ENCODE peak calls at places on chromosomes 6 and 20, in four cellular contexts. P, W, V and F are unnamed samples.

GRCh38 chr6:12608016-12608860 is 108.3 kb upstream of the PHACTR1 start:
- DNase-seq in P (peak; percentile 61), W (no peak), V (no peak), F (no peak)

GRCh38 chr6:75755704-75756103 is 6.7 kb downstream of the MYO6 start:
- DNase-seq in P (no peak), W (no peak), V (no peak), F (no peak)

GRCh38 chr6:36312854-36313627 is 23.6 kb downstream of the BNIP5 start:
- DNase-seq in P (no peak), W (peak; percentile 50), V (no peak), F (peak; percentile 69)

GRCh38 chr20:21129861-21130260 is 4.0 kb downstream of the KIZ start:
- DNase-seq in P (no peak), W (no peak), V (no peak), F (no peak)

GRCh38 chr20:50704514-50704913 is 13.2 kb upstream of the RIPOR3 start:
- DNase-seq in P (no peak), W (no peak), V (no peak), F (no peak)

GRCh38 chr6:138795809-138796469 is at the start of gene ECT2L:
- DNase-seq in P (peak; percentile 40), W (peak; percentile 81), V (peak; percentile 80), F (peak; percentile 95)

GRCh38 chr20:41717464-41717863 is 99.3 kb upstream of the CHD6 start:
- DNase-seq in P (no peak), W (no peak), V (no peak), F (no peak)

GRCh38 chr20:63737940-63738686 is 1.5 kb upstream of the SLC2A4RG start:
- DNase-seq in P (no peak), W (peak; percentile 64), V (no peak), F (peak; percentile 73)

GRCh38 chr6:150354754-150355571 is 13.8 kb upstream of the IYD start:
- DNase-seq in P (no peak), W (no peak), V (no peak), F (no peak)

GRCh38 chr6:127952176-127952575 is 51.3 kb upstream of the THEMIS start:
- DNase-seq in P (no peak), W (no peak), V (no peak), F (no peak)

GRCh38 chr6:105433723-105434122 is 30.8 kb upstream of the PREP start:
- DNase-seq in P (peak; percentile 15), W (no peak), V (no peak), F (no peak)

GRCh38 chr6:30681696-30682180 is 4.7 kb downstream of the PPP1R18 start:
- DNase-seq in P (no peak), W (no peak), V (no peak), F (no peak)

GRCh38 chr6:36848658-36849441 is 9.6 kb upstream of the CPNE5 start:
- DNase-seq in P (peak; percentile 27), W (peak; percentile 50), V (no peak), F (peak; percentile 86)

GRCh38 chr20:33791959-33792597 is 19.1 kb upstream of the CHMP4B start:
- DNase-seq in P (no peak), W (peak; percentile 56), V (peak; percentile 39), F (peak; percentile 41)

GRCh38 chr20:9609892-9610502 is 95.6 kb downstream of the LAMP5 start:
- DNase-seq in P (peak; percentile 57), W (no peak), V (no peak), F (peak; percentile 22)

GRCh38 chr6:69790629-69791028 is 6.2 kb downstream of the LMBRD1 start:
- DNase-seq in P (no peak), W (no peak), V (no peak), F (no peak)

GRCh38 chr6:69795469-69796080 is 1.2 kb downstream of the LMBRD1 start:
- DNase-seq in P (no peak), W (no peak), V (no peak), F (no peak)

GRCh38 chr6:69789573-69789972 is 7.2 kb downstream of the LMBRD1 start:
- DNase-seq in P (no peak), W (no peak), V (no peak), F (no peak)

GRCh38 chr6:69792292-69792691 is 4.5 kb downstream of the LMBRD1 start:
- DNase-seq in P (no peak), W (no peak), V (no peak), F (no peak)

DNA sequence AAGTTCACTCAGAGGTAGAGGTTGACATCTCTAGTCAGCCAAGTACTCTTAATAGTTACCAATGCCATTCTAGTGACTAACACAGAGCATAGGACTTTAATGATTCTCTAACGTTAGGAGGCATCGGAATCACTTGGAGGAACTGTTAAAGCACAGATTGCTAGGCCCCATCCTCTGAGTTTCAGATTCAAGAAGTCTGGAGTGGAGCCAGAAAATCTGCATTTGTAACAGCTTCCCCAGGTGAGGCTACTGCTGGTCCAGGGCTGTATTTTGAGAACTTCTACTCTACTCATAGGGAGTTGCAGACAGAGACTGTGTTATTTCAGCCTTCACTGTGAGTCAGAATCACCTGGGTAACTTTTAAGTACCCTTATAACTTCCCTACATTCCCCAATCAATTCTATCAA is 5.7 kb downstream of the LMBRD1 start:
- DNase-seq in P (peak; percentile 48), W (no peak), V (no peak), F (no peak)
- H3K4me3 ChIP-seq in P (no peak overlapping the region), W (no peak overlapping the region), V (no peak overlapping the region), F (no peak overlapping the region)

GRCh38 chr6:22442826-22443225 is 126.5 kb upstream of the HDGFL1 start:
- DNase-seq in P (peak; percentile 86), W (no peak), V (no peak), F (no peak)
- H3K4me1 ChIP-seq in P (peaks cover 7% of the 10 kb centered on the region), W (peaks cover 2% of the 10 kb centered on the region), V (peaks cover 34% of the 10 kb centered on the region), F (peaks cover 7% of the 10 kb centered on the region)

GRCh38 chr6:27541212-27541931 is 68.5 kb upstream of the ZNF184 start:
- DNase-seq in P (peak; percentile 52), W (no peak), V (no peak), F (no peak)
- H3K4me3 ChIP-seq in P (no peak overlapping the region), W (no peak overlapping the region), V (no peak overlapping the region), F (no peak overlapping the region)

GRCh38 chr6:166201878-166202277 is 34.2 kb upstream of the TBXT start:
- DNase-seq in P (no peak), W (no peak), V (no peak), F (no peak)
- H3K4me1 ChIP-seq in P (no peaks in the 10 kb centered on the region), W (no peaks in the 10 kb centered on the region), V (no peaks in the 10 kb centered on the region), F (no peaks in the 10 kb centered on the region)

DNA sequence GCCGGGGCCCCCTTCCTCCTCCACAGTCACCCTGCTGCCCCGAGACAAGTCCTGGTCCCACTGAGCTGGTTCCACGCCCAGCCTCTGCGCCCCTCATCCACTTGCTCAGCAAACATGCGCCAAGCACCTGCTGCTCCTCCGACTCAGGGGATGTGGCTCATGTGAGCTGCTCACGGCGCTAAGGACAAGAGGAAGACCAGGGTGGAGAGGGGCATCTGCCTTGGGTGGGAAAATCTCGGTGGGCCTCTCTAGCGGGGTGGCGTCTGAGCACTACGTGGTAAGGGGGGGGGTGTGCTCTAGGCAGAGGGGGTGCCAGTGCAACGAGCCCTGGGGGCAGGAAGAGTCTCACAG is 4.5 kb downstream of the LAMA5 start:
- DNase-seq in P (no peak), W (no peak), V (no peak), F (no peak)
- H3K4me3 ChIP-seq in P (no peak overlapping the region), W (no peak overlapping the region), V (no peak overlapping the region), F (no peak overlapping the region)

GRCh38 chr20:43842126-43843020 is 72.3 kb upstream of the TOX2 start:
- DNase-seq in P (no peak), W (no peak), V (no peak), F (no peak)
- H3K4me1 ChIP-seq in P (peaks cover 7% of the 10 kb centered on the region), W (no peaks in the 10 kb centered on the region), V (no peaks in the 10 kb centered on the region), F (no peaks in the 10 kb centered on the region)

DNA sequence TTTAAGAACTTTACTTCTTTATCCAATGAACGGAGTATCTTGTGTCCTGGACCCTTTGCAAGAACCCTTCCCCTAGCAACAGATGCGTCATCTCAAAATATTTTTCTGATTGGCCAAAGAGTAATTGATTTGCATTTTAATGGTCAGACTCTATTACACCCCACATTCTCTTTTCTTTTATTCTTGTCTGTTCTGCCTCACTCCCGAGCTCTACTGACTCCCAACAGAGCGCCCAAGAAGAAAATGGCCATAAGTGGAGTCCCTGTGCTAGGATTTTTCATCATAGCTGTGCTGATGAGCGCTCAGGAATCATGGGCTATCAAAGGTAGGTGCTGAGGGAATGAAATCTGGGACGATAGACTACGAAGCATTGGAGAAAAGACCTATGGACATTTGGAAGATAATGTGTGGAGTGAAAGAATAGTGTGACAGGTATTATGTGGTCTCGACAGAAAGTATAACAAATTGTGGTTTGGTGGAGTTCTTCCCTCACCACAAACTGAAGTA is at the start of gene HLA-DRA:
- DNase-seq in P (peak; percentile 17), W (no peak), V (no peak), F (no peak)
- H3K4me3 ChIP-seq in P (no peak within 1 kb of the TSS), W (no peak within 1 kb of the TSS), V (peak within 1 kb of the TSS; percentile 59), F (peak within 1 kb of the TSS; percentile 66)

GRCh38 chr6:54772610-54773009 is 74.0 kb upstream of the FAM83B start:
- DNase-seq in P (no peak), W (no peak), V (no peak), F (no peak)
- H3K4me1 ChIP-seq in P (no peaks in the 10 kb centered on the region), W (no peaks in the 10 kb centered on the region), V (no peaks in the 10 kb centered on the region), F (peaks cover 2% of the 10 kb centered on the region)

GRCh38 chr6:659179-659578 is 2.3 kb upstream of the HUS1B start:
- DNase-seq in P (no peak), W (no peak), V (no peak), F (no peak)

GRCh38 chr6:657743-658142 is 843 bp upstream of the HUS1B start:
- DNase-seq in P (no peak), W (no peak), V (no peak), F (no peak)

GRCh38 chr6:654136-654535 is 2.8 kb downstream of the HUS1B start:
- DNase-seq in P (no peak), W (no peak), V (no peak), F (no peak)

GRCh38 chr6:658244-658643 is 1.3 kb upstream of the HUS1B start:
- DNase-seq in P (no peak), W (no peak), V (no peak), F (no peak)

GRCh38 chr6:656460-657252 is at the start of gene HUS1B:
- DNase-seq in P (no peak), W (no peak), V (no peak), F (peak; percentile 54)
- H3K4me3 ChIP-seq in P (no peak within 1 kb of the TSS), W (no peak within 1 kb of the TSS), V (no peak within 1 kb of the TSS), F (no peak within 1 kb of the TSS)

GRCh38 chr6:167125950-167126349 is 3.1 kb downstream of the CCR6 start:
- DNase-seq in P (no peak), W (no peak), V (no peak), F (no peak)
- H3K4me1 ChIP-seq in P (no peaks in the 10 kb centered on the region), W (peaks cover under 1% of the 10 kb centered on the region), V (no peaks in the 10 kb centered on the region), F (no peaks in the 10 kb centered on the region)